ENCODE peak calls at places on chromosomes 5 and 9, in four cellular contexts. R is cardiac muscle cell, P is mammary epithelial cell, F is SJSA1. D is an unnamed sample.

GRCh38 chr5:10999714-11000113 is 238.7 kb upstream of the DAP start:
- DNase-seq in R (no peak), P (no peak), F (no peak), D (no peak)

GRCh38 chr9:18666987-18667772 is 193.2 kb downstream of the ADAMTSL1 start:
- DNase-seq in R (no peak), P (peak; percentile 56), F (no peak), D (no peak)

GRCh38 chr9:75169623-75170022 is 81.3 kb downstream of the OSTF1 start:
- DNase-seq in R (no peak), P (peak; percentile 19), F (peak; percentile 33), D (no peak)

GRCh38 chr9:124285903-124286291 is 28.1 kb downstream of the NEK6 start:
- DNase-seq in R (no peak), P (no peak), F (no peak), D (no peak)

GRCh38 chr5:15009420-15009819 is 137.8 kb upstream of the ANKH start:
- DNase-seq in R (no peak), P (peak; percentile 74), F (peak; percentile 78), D (no peak)

GRCh38 chr9:12680341-12680740 is 12.8 kb upstream of the TYRP1 start:
- DNase-seq in R (no peak), P (no peak), F (peak; percentile 55), D (no peak)

GRCh38 chr5:1014346-1014745 is 5.7 kb downstream of the NKD2 start:
- DNase-seq in R (no peak), P (no peak), F (no peak), D (peak; percentile 61)

GRCh38 chr5:172347653-172348052 is 64.1 kb upstream of the UBTD2 start:
- DNase-seq in R (no peak), P (no peak), F (no peak), D (no peak)

GRCh38 chr5:54745599-54745998 is 228.0 kb downstream of the SNX18 start:
- DNase-seq in R (no peak), P (no peak), F (no peak), D (no peak)

GRCh38 chr5:107474724-107475489 is 195.8 kb downstream of the EFNA5 start:
- DNase-seq in R (no peak), P (peak; percentile 32), F (peak; percentile 82), D (no peak)

GRCh38 chr9:14323083-14323968 is 9.4 kb upstream of the NFIB start:
- DNase-seq in R (no peak), P (peak; percentile 60), F (no peak), D (no peak)

GRCh38 chr5:113292535-113292934 is 142.3 kb downstream of the TSSK1B start:
- DNase-seq in R (peak; percentile 38), P (no peak), F (peak; percentile 23), D (no peak)

GRCh38 chr5:172953776-172954189 is 5.4 kb upstream of the RPL26L1 start:
- DNase-seq in R (no peak), P (peak; percentile 66), F (peak; percentile 82), D (no peak)

GRCh38 chr9:130297371-130297770 is 31.8 kb downstream of the HMCN2 start:
- DNase-seq in R (no peak), P (no peak), F (no peak), D (peak; percentile 29)

GRCh38 chr5:102617187-102617856 is 118.5 kb upstream of the SLCO6A1 start:
- DNase-seq in R (no peak), P (no peak), F (no peak), D (no peak)

GRCh38 chr5:77280036-77280435 is 69.6 kb downstream of the PDE8B start:
- DNase-seq in R (no peak), P (no peak), F (no peak), D (no peak)

GRCh38 chr9:97096793-97097192 is 57.9 kb upstream of the CTSV start:
- DNase-seq in R (no peak), P (no peak), F (no peak), D (no peak)

GRCh38 chr5:103120607-103121200 is 603 bp downstream of the PPIP5K2 start:
- DNase-seq in R (peak; percentile 27), P (peak; percentile 9), F (peak; percentile 43), D (no peak)

GRCh38 chr9:133356391-133357091 is at the start of the genes SURF1 and SURF2:
- DNase-seq in R (peak; percentile 94), P (peak; percentile 76), F (peak; percentile 22), D (peak; percentile 89)

GRCh38 chr5:122091942-122092600 is 14.0 kb upstream of the LOX start:
- DNase-seq in R (peak; percentile 42), P (peak; percentile 35), F (no peak), D (no peak)

GRCh38 chr9:22114956-22115355 is 105.9 kb upstream of the CDKN2B start:
- DNase-seq in R (no peak), P (no peak), F (peak; percentile 72), D (no peak)

GRCh38 chr5:68290260-68290674 is 74.7 kb downstream of the PIK3R1 start:
- DNase-seq in R (peak; percentile 68), P (no peak), F (no peak), D (no peak)

GRCh38 chr9:91944711-91945110 is 5.3 kb downstream of the ROR2 start:
- DNase-seq in R (no peak), P (no peak), F (no peak), D (no peak)

GRCh38 chr5:155872801-155873200 is 454.2 kb upstream of the SGCD start:
- DNase-seq in R (no peak), P (no peak), F (no peak), D (no peak)

GRCh38 chr9:85077954-85078353 is 408.4 kb downstream of the NTRK2 start:
- DNase-seq in R (no peak), P (no peak), F (no peak), D (no peak)

GRCh38 chr5:138352071-138352721 is at the start of gene KDM3B:
- DNase-seq in R (peak; percentile 88), P (peak; percentile 81), F (peak; percentile 92), D (peak; percentile 73)

GRCh38 chr9:16720386-16720785 is 150.1 kb downstream of the BNC2 start:
- DNase-seq in R (no peak), P (no peak), F (no peak), D (no peak)

GRCh38 chr9:16716631-16717030 is 153.8 kb downstream of the BNC2 start:
- DNase-seq in R (no peak), P (no peak), F (no peak), D (no peak)

GRCh38 chr9:16719921-16720320 is 150.5 kb downstream of the BNC2 start:
- DNase-seq in R (peak; percentile 72), P (no peak), F (no peak), D (no peak)

GRCh38 chr9:16718952-16719351 is 151.5 kb downstream of the BNC2 start:
- DNase-seq in R (no peak), P (no peak), F (no peak), D (no peak)

DNA sequence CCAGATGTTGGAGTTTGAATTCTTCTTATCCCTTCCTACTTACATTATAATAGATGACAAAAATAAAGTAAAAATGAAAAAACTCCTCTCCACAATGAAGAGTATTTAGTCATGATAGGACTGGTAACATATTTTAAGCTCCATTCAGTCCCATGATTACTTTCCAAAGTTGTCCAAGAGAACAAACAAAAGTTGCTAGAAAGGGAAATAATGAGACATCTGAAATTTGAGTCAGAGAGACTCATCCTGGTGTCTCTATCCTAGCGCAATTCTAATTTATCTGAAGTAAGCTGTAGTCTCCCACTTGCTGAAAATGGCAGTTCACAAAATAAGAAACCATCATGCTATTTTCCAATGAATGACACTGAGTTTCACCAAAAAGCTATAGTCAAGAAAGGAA is 152.2 kb downstream of the BNC2 start:
- DNase-seq in R (no peak), P (no peak), F (no peak), D (no peak)
- H3K4me1 ChIP-seq in R (no peaks in the 10 kb centered on the region), P (no peaks in the 10 kb centered on the region), F (peaks cover 48% of the 10 kb centered on the region), D (peaks cover 4% of the 10 kb centered on the region)

DNA sequence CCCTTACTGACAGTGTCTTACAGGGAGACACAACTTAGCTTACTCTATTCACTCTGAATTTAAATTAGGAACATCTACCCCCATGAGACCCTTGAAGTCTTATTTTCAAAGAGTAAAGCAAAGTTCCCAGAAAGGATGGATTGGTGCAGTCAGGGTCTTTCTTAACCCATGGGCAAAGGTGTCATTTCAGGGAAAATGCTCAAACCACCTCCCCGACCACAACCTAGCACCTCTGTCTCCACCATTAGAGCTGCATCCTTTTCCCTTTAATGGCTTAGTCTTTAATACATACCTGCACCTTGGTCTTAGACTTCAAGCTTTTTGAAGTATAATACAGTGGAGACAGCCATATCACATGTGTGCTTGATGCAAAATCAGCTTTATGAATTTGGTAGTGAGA is 5.1 kb downstream of the LCP2 start:
- DNase-seq in R (no peak), P (no peak), F (no peak), D (no peak)
- H3K27me3 ChIP-seq in R (no peaks in the 10 kb centered on the region), P (peaks cover 2% of the 10 kb centered on the region), F (peaks cover 13% of the 10 kb centered on the region), D (peaks cover 11% of the 10 kb centered on the region)

DNA sequence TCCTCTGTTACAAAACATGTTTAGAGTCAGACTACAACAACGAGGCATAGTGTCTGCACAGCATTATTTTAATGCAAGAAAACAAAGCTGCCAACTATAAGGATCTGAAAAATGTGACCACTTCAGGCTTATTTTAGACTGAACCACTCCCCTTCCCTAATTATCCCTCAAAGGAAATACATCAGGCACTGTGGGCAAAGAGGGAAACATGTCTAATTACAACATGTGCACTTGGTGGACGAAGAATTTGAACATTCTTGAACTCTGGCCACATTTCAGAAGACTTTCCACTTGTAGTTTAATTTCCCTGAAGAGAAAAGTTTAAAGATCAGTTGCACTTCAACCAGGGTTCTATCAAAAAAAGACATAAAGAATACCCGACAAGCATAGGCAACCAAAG is 3.8 kb downstream of the MTMR12 start:
- DNase-seq in R (no peak), P (no peak), F (no peak), D (no peak)
- H3K27ac ChIP-seq in R (no peak overlapping the region), P (no peak overlapping the region), F (no peak overlapping the region), D (no peak overlapping the region)

GRCh38 chr9:33139421-33140228 is 27.5 kb downstream of the B4GALT1 start:
- DNase-seq in R (peak; percentile 40), P (no peak), F (no peak), D (no peak)
- H3K4me1 ChIP-seq in R (peaks cover 41% of the 10 kb centered on the region), P (peaks cover 13% of the 10 kb centered on the region), F (no peaks in the 10 kb centered on the region), D (peaks cover 15% of the 10 kb centered on the region)

GRCh38 chr9:120696551-120697230 is 17.6 kb downstream of the MEGF9 start:
- DNase-seq in R (no peak), P (peak; percentile 40), F (no peak), D (no peak)

GRCh38 chr9:120692901-120693573 is 21.2 kb downstream of the MEGF9 start:
- DNase-seq in R (no peak), P (no peak), F (no peak), D (no peak)

GRCh38 chr9:120694559-120694958 is 19.7 kb downstream of the MEGF9 start:
- DNase-seq in R (no peak), P (no peak), F (no peak), D (no peak)

GRCh38 chr9:120689860-120690259 is 24.4 kb downstream of the MEGF9 start:
- DNase-seq in R (no peak), P (peak; percentile 52), F (no peak), D (no peak)

DNA sequence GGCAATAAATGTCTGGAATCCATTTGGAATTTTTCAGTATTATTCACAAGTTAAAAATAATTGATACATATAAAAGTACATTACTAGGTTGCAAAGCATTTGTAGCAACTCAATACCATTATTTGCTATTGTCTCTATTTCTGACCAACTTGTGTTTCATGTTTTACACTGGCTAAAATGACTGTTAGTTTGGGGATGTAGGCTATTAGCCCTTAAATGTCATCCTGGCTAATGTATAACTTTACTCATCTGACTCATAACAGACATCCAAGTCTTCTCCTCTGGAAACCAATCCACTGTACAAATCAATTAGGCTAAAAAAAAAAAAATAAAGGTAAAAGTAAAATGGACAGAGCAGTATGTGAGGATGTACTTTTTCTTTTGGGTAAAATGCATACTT is 20.7 kb downstream of the MEGF9 start:
- DNase-seq in R (no peak), P (no peak), F (no peak), D (no peak)
- H3K27me3 ChIP-seq in R (peaks cover 94% of the 10 kb centered on the region), P (no peaks in the 10 kb centered on the region), F (no peaks in the 10 kb centered on the region), D (no peaks in the 10 kb centered on the region)

GRCh38 chr9:37404590-37404989 is 17.9 kb upstream of the GRHPR start:
- DNase-seq in R (no peak), P (no peak), F (no peak), D (no peak)
- H3K27ac ChIP-seq in R (no peak overlapping the region), P (no peak overlapping the region), F (no peak overlapping the region), D (no peak overlapping the region)

D was measured in RWPE2.